ENCODE peak calls at places on chromosomes 4 and X, in nine cellular contexts. G, L, I, Z, A, W, O, K and B are unnamed samples.

GRCh38 chr4:185892165-185892564 is 80.2 kb upstream of the SORBS2 start:
- DNase-seq in G (no peak), L (no peak), I (no peak), Z (no peak), A (no peak), W (no peak), O (no peak), K (peak), B (no peak)

GRCh38 chr4:98706200-98706813 is 47.9 kb upstream of the TSPAN5 start:
- DNase-seq in G (no peak), L (no peak), I (no peak), Z (no peak), A (no peak), W (no peak), O (no peak), K (no peak), B (no peak)

GRCh38 chr4:47899639-47900038 is 14.7 kb downstream of the NFXL1 start:
- DNase-seq in G (no peak), L (no peak), I (no peak), Z (no peak), A (no peak), W (no peak), O (no peak), K (no peak), B (no peak)

GRCh38 chrX:78708171-78708570 is 39.3 kb upstream of the LPAR4 start:
- DNase-seq in G (no peak), L (no peak), I (no peak), Z (no peak), A (no peak), W (peak), O (peak), K (peak), B (no peak)

GRCh38 chr4:79174855-79175254 is 151.0 kb downstream of the NAA11 start:
- DNase-seq in G (no peak), L (no peak), I (no peak), Z (no peak), A (no peak), W (no peak), O (no peak), K (no peak), B (no peak)

GRCh38 chrX:56248492-56248891 is 16.3 kb downstream of the KLF8 start:
- DNase-seq in G (peak), L (peak), I (no peak), Z (no peak), A (no peak), W (peak), O (peak), K (peak), B (peak)

GRCh38 chr4:23889814-23890269 is at the start of gene PPARGC1A:
- DNase-seq in G (peak), L (peak), I (no peak), Z (no peak), A (no peak), W (peak), O (peak), K (peak), B (no peak)

GRCh38 chrX:46840946-46841740 is 4.3 kb downstream of the RP2 start:
- DNase-seq in G (no peak), L (no peak), I (no peak), Z (no peak), A (no peak), W (peak), O (no peak), K (no peak), B (no peak)

GRCh38 chrX:148682206-148682605 is 181.8 kb downstream of the AFF2 start:
- DNase-seq in G (no peak), L (no peak), I (no peak), Z (no peak), A (no peak), W (no peak), O (no peak), K (no peak), B (no peak)

GRCh38 chr4:86344127-86344526 is 15.7 kb downstream of the MAPK10 start:
- DNase-seq in G (no peak), L (no peak), I (no peak), Z (no peak), A (no peak), W (no peak), O (no peak), K (no peak), B (no peak)

GRCh38 chr4:139015948-139016451 is 419 bp downstream of the NOCT start:
- DNase-seq in G (no peak), L (peak), I (no peak), Z (no peak), A (no peak), W (peak), O (peak), K (peak), B (no peak)

GRCh38 chr4:125169192-125169591 is 145.6 kb upstream of the FAT4 start:
- DNase-seq in G (no peak), L (no peak), I (no peak), Z (no peak), A (no peak), W (no peak), O (no peak), K (no peak), B (no peak)

GRCh38 chr4:118035309-118035708 is 1.0 kb downstream of the NDST3 start:
- DNase-seq in G (no peak), L (no peak), I (no peak), Z (no peak), A (no peak), W (no peak), O (no peak), K (no peak), B (no peak)

GRCh38 chr4:125758438-125758837 is 443.7 kb downstream of the FAT4 start:
- DNase-seq in G (no peak), L (no peak), I (no peak), Z (no peak), A (no peak), W (no peak), O (no peak), K (no peak), B (no peak)

DNA sequence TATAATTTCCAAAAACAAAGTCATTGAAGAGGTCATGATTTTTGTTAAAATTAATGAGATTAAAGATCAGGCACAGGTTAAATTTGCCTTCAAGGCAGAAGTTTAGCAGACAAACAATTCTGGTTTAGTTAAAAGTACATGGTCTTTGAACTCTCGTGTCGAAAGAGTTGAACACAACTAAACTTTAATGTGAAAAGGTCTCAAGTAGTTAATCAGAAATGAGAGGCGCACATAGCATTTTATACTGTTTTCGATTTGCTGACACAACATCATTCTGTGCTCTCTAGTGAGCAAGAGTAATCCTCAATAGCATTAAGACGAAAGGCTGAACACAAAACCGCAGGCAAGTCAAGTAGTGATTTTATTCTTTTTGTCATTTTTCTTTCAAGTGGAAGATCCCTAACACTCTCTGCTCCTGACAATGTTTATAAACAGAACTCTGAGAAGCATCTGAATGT is 49.9 kb downstream of the SH3RF1 start:
- DNase-seq in G (no peak), L (no peak), I (peak), Z (no peak), A (no peak), W (no peak), O (no peak), K (no peak), B (no peak)
- H3K4me3 ChIP-seq in G (no peak), L (no peak), I (no peak), Z (no peak), A (no peak), W (no peak), O (no peak), K (no peak), B (no peak)

GRCh38 chr4:54475546-54475945 is 182.2 kb upstream of the KIT start:
- DNase-seq in G (no peak), L (no peak), I (no peak), Z (no peak), A (no peak), W (no peak), O (no peak), K (no peak), B (no peak)

DNA sequence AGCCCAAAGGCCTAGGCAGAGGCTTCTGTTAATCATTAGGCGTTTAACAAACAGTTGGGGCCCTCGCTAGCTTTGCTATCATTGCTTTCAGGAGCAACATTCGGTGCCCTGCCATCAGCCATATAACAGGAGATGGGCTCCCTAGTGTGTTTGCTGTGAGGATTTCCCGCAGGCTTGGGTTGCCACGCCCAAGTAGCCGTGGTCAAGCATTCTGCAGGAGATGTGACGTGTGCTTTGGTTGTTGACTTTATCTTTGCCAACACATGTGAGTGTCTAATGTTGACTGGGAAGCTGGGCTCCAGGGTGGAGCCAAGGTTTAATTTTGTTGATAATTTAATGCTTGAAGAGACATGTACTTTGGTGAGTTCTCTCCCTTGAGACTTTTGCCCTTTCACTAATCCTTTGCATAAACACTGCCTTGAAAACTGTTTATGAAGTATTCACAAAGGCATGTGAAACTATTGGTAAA is 184.6 kb upstream of the KIT start:
- DNase-seq in G (no peak), L (no peak), I (no peak), Z (no peak), A (no peak), W (no peak), O (no peak), K (no peak), B (no peak)
- H3K4me3 ChIP-seq in G (no peak), L (no peak), I (no peak), Z (no peak), A (no peak), W (no peak), O (no peak), K (no peak), B (no peak)

DNA sequence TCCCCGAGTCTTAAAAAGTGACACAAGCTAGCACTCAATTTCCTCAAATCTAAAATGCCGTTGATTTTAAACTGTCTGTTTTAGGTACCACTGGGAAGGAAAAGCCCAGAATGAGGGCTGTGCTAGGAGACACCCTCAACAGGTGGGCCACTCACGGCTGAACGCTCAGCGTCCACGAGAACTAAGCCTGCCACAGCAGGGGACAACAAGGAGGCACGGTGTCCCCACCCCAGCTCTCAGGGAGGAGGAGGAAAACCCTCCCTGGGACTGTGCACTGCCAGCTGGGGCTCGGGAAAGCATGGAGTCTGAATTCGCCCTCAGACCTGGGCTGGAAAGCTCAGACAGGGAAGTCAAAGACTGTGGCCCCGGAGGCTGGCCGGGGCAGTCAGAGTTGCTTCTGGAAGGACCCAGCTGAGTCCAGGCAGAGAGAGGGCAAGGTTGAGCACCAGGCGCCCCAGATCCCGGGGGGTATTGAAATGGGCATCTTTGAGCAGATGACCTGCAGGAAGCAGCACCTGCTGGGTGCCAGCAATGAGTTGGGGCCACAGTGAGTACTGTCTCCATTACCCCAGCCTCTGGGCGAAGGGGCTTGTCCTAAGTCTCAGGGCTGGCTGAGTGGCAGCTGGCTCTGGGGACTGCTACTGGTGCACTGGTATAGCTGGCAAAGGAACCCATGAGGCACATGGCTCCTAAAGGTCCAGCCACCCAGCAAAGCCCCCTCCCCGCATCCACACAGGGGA is 769 bp upstream of the CPZ start:
- DNase-seq in G (no peak), L (peak), I (no peak), Z (no peak), A (no peak), W (no peak), O (peak), K (no peak), B (no peak)
- H3K4me3 ChIP-seq in G (no peak), L (no peak), I (no peak), Z (no peak), A (no peak), W (no peak), O (no peak), K (no peak), B (no peak)

GRCh38 chrX:129755779-129756650 is 17.2 kb downstream of the XPNPEP2 start:
- DNase-seq in G (no peak), L (no peak), I (no peak), Z (no peak), A (no peak), W (no peak), O (peak), K (no peak), B (no peak)
- H3K4me3 ChIP-seq in G (no peak), L (no peak), I (no peak), Z (no peak), A (no peak), W (no peak), O (no peak), K (no peak), B (no peak)

GRCh38 chr4:113733685-113734084 is 27.9 kb downstream of the CAMK2D start:
- DNase-seq in G (no peak), L (no peak), I (no peak), Z (no peak), A (no peak), W (no peak), O (no peak), K (no peak), B (no peak)
- H3K4me3 ChIP-seq in G (no peak), L (no peak), I (no peak), Z (no peak), A (no peak), W (no peak), O (no peak), K (no peak), B (no peak)

GRCh38 chr4:81032174-81032551 is 1.7 kb downstream of the BMP3 start:
- DNase-seq in G (no peak), L (no peak), I (no peak), Z (no peak), A (no peak), W (no peak), O (peak), K (no peak), B (no peak)

GRCh38 chr4:81030061-81030616 is 369 bp upstream of the BMP3 start:
- DNase-seq in G (no peak), L (no peak), I (no peak), Z (no peak), A (no peak), W (no peak), O (no peak), K (no peak), B (no peak)

GRCh38 chr4:81031389-81032173 is 1.1 kb downstream of the BMP3 start:
- DNase-seq in G (no peak), L (no peak), I (no peak), Z (no peak), A (no peak), W (no peak), O (peak), K (no peak), B (no peak)

GRCh38 chr4:81032805-81033684 is 2.5 kb downstream of the BMP3 start:
- DNase-seq in G (no peak), L (no peak), I (no peak), Z (no peak), A (no peak), W (no peak), O (no peak), K (no peak), B (no peak)

DNA sequence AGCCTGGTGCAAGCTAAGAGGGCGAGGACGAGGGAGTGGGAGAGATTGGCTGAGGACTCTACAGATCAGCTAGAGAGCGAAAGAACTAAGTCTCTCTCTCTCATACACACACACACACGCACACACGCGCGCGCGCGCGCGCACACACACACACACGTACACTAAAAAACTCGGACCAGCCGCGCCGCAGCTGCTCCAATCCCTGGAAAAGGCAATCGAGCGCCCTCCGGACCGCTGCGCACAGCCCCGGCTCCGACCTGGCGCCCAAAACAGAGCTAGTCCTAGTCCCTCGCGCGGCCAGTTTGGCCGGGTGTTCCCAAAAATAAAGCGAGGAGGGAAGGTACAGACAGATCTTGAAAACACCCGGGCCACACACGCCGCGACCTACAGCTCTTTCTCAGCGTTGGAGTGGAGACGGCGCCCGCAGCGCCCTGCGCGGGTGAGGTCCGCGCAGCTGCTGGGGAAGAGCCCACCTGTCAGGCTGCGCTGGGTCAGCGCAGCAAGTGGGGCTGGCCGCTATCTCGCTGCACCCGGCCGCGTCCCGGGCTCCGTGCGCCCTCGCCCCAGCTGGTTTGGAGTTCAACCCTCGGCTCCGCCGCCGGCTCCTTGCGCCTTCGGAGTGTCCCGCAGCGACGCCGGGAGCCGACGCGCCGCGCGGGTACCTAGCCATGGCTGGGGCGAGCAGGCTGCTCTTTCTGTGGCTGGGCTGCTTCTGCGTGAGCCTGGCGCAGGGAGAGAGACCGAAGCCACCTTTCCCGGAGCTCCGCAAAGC is at the start of gene BMP3:
- DNase-seq in G (no peak), L (no peak), I (no peak), Z (no peak), A (no peak), W (peak), O (peak), K (peak), B (no peak)
- H3K4me3 ChIP-seq in G (peak), L (no peak), I (peak), Z (peak), A (peak), W (peak), O (peak), K (peak), B (peak)

DNA sequence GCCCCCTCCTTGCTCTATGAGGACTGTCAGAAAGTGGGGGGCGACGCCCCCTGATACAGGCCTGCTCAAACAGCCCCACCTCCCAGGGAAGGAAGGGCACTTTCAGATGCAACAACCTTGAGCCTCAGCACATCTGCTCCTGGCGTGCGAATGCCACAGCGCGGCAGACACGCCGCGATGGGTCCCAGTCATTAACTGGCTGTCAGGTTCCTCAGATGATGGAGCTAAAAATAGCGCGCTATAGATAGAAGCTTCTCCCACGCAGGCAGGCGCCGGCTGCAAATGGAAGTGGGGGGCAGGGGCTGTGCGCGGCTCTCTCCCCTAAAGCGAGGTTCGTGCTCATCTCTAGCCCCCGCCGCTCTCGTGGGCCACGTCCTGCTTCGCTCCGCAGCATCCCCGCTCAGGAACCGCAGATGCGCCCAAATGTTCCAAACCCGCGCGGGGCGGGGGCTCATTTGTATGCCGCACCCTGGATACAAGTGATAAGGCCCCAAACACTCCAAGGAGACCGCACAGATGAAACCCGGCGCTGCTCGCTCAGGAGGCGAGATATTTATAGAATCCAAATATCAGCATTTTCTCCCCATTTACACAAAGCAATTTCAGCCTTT is 57.7 kb upstream of the LGI2 start:
- DNase-seq in G (no peak), L (no peak), I (no peak), Z (no peak), A (no peak), W (no peak), O (no peak), K (peak), B (no peak)
- H3K4me3 ChIP-seq in G (peak), L (peak), I (peak), Z (peak), A (peak), W (no peak), O (no peak), K (no peak), B (no peak)

GRCh38 chrX:2898861-2899512 is 30.2 kb downstream of the ARSD start:
- DNase-seq in G (no peak), L (no peak), I (no peak), Z (no peak), A (no peak), W (no peak), O (peak), K (no peak), B (no peak)
- H3K4me3 ChIP-seq in G (no peak), L (no peak), I (no peak), Z (no peak), A (no peak), W (no peak), O (no peak), K (no peak), B (no peak)